ENCODE peak calls at places on chromosomes 1 and 21, in four cellular contexts. H is nephron progenitor cell; Z is stimulated activated CD8-positive, alpha-beta memory T cell treated with anti-CD3 and anti-CD28 coated beads, Interleukin-15, amount 100 ng/mL, for 4 hours; D is D341Med. R is an unnamed sample.

GRCh38 chr1:166908942-166909341 is 32.9 kb upstream of the TADA1 start:
- DNase-seq in H (no peak), D (no peak), Z (no peak), R (no peak)

GRCh38 chr1:44390277-44390676 is 14.8 kb upstream of the RNF220 start:
- DNase-seq in Z (no peak), H (no peak), D (no peak), R (peak)

GRCh38 chr1:209597496-209597895 is 14.0 kb downstream of the CAMK1G start:
- DNase-seq in Z (no peak), H (no peak), D (no peak), R (no peak)

GRCh38 chr1:160296036-160296435 is 11.1 kb upstream of the PEX19 start:
- DNase-seq in D (no peak), H (no peak), Z (no peak), R (no peak)

GRCh38 chr1:86757272-86757984 is 53.1 kb downstream of the SH3GLB1 start:
- DNase-seq in H (no peak), Z (no peak), D (no peak), R (no peak)

GRCh38 chr1:157496121-157496526 is 56.2 kb downstream of the FCRL5 start:
- DNase-seq in D (peak), Z (no peak), H (peak), R (peak)

GRCh38 chr21:16022121-16022520 is 292.3 kb downstream of the USP25 start:
- DNase-seq in D (no peak), Z (no peak), H (no peak), R (no peak)

GRCh38 chr1:2499986-2500596 is 24.0 kb downstream of the PLCH2 start:
- DNase-seq in H (no peak), Z (no peak), D (no peak), R (no peak)

R was measured in HFF-Myc.